ENCODE peak calls at places on chromosomes 3 and 15, in four cellular contexts. N is brain microvascular endothelial cell, S is body of pancreas, C is colonic mucosa. X is an unnamed sample.

GRCh38 chr3:150414273-150414672 is 6.2 kb downstream of the TSC22D2 start:
- DNase-seq in C (peak), N (peak), S (no peak), X (no peak)

GRCh38 chr3:3189961-3190360 is 10.5 kb upstream of the CRBN start:
- DNase-seq in S (no peak), C (no peak), N (no peak), X (no peak)

GRCh38 chr3:134611516-134611915 is 39.3 kb downstream of the KY start:
- DNase-seq in C (peak), S (no peak), N (no peak), X (no peak)

GRCh38 chr3:176352716-176353334 is 844.5 kb downstream of the TBL1XR1 start:
- DNase-seq in N (no peak), C (no peak), S (no peak), X (no peak)

GRCh38 chr15:91887321-91887720 is 33.8 kb downstream of the SLCO3A1 start:
- DNase-seq in S (no peak), C (no peak), N (no peak), X (no peak)

GRCh38 chr3:98680723-98681122 is 82.4 kb upstream of the ST3GAL6 start:
- DNase-seq in C (no peak), S (no peak), N (no peak), X (peak)

GRCh38 chr3:50862221-50862620 is 187.5 kb downstream of the DOCK3 start:
- DNase-seq in C (no peak), N (no peak), S (no peak), X (no peak)

GRCh38 chr3:40299721-40300335 is 9.7 kb upstream of the EIF1B start:
- DNase-seq in N (peak), C (no peak), S (no peak), X (no peak)

GRCh38 chr3:137709011-137709601 is 55.0 kb upstream of the SOX14 start:
- DNase-seq in S (no peak), C (no peak), N (peak), X (no peak)

GRCh38 chr15:57419335-57419734 is 43.0 kb downstream of the CGNL1 start:
- DNase-seq in C (no peak), N (no peak), S (no peak), X (no peak)

GRCh38 chr3:128748527-128748926 is 22.5 kb downstream of the RAB7A start:
- DNase-seq in N (no peak), S (no peak), C (no peak), X (no peak)

GRCh38 chr3:78086150-78086549 is 1046.3 kb downstream of the ROBO2 start:
- DNase-seq in C (no peak), S (no peak), N (peak), X (peak)

GRCh38 chr3:48693826-48694225 is 8.1 kb upstream of the NCKIPSD start:
- DNase-seq in C (no peak), N (no peak), S (no peak), X (no peak)

GRCh38 chr3:5699313-5699712 is 511.8 kb downstream of the EDEM1 start:
- DNase-seq in C (peak), S (no peak), N (no peak), X (no peak)

GRCh38 chr3:169812844-169813677 is at the start of the genes LRRC34 and LRRIQ4:
- DNase-seq in N (peak), S (peak), C (peak), X (no peak)

GRCh38 chr3:31312400-31312799 is 220.3 kb upstream of the STT3B start:
- DNase-seq in S (no peak), N (peak), C (no peak), X (no peak)

GRCh38 chr15:34853001-34853758 is 57.8 kb upstream of the ACTC1 start:
- DNase-seq in C (no peak), N (no peak), S (no peak), X (no peak)

GRCh38 chr3:138219255-138219654 is 32.2 kb downstream of the ARMC8 start:
- DNase-seq in N (peak), S (no peak), C (no peak), X (no peak)

GRCh38 chr15:75578948-75579908 is at the start of gene PTPN9:
- DNase-seq in N (peak), C (peak), S (peak), X (no peak)

GRCh38 chr3:52091566-52092290 is 35.4 kb upstream of the DUSP7 start:
- DNase-seq in S (no peak), N (no peak), C (no peak), X (no peak)

GRCh38 chr3:52724511-52724910 is 18.6 kb downstream of the SPCS1 start:
- DNase-seq in S (no peak), N (no peak), C (no peak), X (no peak)

GRCh38 chr15:76566276-76566675 is 229.7 kb downstream of the ISL2 start:
- DNase-seq in S (no peak), C (no peak), N (no peak), X (no peak)

GRCh38 chr3:57397175-57398026 is 104.9 kb upstream of the ASB14 start:
- DNase-seq in N (peak), S (peak), C (peak), X (no peak)

GRCh38 chr3:72960812-72961518 is 35.6 kb upstream of the PPP4R2 start:
- DNase-seq in C (peak), N (peak), S (peak), X (no peak)

GRCh38 chr3:134309987-134310700 is 59.5 kb upstream of the RYK start:
- DNase-seq in C (peak), S (no peak), N (no peak), X (no peak)

GRCh38 chr3:173006006-173006405 is 135.0 kb downstream of the SPATA16 start:
- DNase-seq in C (no peak), N (no peak), S (no peak), X (no peak)

GRCh38 chr15:68730491-68731317 is 90.0 kb downstream of the ANP32A start:
- DNase-seq in C (peak), S (peak), N (peak), X (no peak)

GRCh38 chr3:194070634-194071409 is 65.1 kb upstream of the HES1 start:
- DNase-seq in C (peak), S (peak), N (peak), X (peak)

GRCh38 chr15:47384316-47384715 is 333.0 kb upstream of the SEMA6D start:
- DNase-seq in C (no peak), S (no peak), N (peak), X (peak)

GRCh38 chr15:53072077-53072476 is 281.9 kb upstream of the ONECUT1 start:
- DNase-seq in S (peak), N (peak), C (peak), X (peak)

GRCh38 chr15:68054658-68055223 is 626 bp downstream of the PIAS1 start:
- DNase-seq in N (peak), S (peak), C (peak), X (no peak)

GRCh38 chr15:45637552-45638033 is 2.8 kb downstream of the SQOR start:
- DNase-seq in S (peak), C (peak), N (peak), X (no peak)

GRCh38 chr3:181555681-181556080 is 156.0 kb upstream of the SOX2 start:
- DNase-seq in N (no peak), C (no peak), S (no peak), X (no peak)

GRCh38 chr3:137770821-137771399 is 6.8 kb downstream of the SOX14 start:
- DNase-seq in S (no peak), C (no peak), N (no peak), X (no peak)

GRCh38 chr3:100184960-100185566 is 70.8 kb upstream of the FILIP1L start:
- DNase-seq in C (no peak), N (no peak), S (no peak), X (no peak)

GRCh38 chr3:137768361-137769320 is 4.5 kb downstream of the SOX14 start:
- DNase-seq in N (no peak), C (no peak), S (no peak), X (no peak)

GRCh38 chr15:89042387-89042786 is 45.9 kb upstream of the ABHD2 start:
- DNase-seq in S (no peak), N (no peak), C (no peak), X (no peak)

GRCh38 chr3:164332856-164333802 is 745.2 kb downstream of the SI start:
- DNase-seq in C (no peak), S (no peak), N (peak), X (no peak)

DNA sequence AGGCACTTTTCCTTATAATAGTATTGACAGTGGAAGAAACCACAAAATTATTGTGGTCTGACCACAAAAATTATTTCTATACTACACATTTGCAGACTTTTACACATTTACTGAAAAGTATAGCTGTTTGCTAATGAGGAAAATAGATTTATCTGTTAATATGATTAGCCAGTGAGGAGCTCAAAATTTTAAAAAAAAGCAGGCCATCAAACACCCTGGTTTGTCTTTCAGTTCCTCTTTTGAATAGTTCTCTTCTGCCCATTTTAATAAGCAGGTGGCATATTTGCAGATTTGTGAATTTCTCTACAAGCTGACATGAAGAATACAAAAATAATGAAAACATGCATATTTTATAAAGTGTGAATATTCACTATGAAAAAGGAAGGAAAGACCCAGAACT is 5.6 kb downstream of the OSBPL11 start:
- DNase-seq in C (no peak), S (no peak), N (no peak), X (no peak)
- H3K27ac ChIP-seq in C (no peak), S (no peak), N (no peak), X (no peak)

GRCh38 chr3:38489766-38490165 is 6.4 kb upstream of the EXOG start:
- DNase-seq in N (no peak), S (no peak), C (no peak), X (no peak)
- H3K27ac ChIP-seq in N (no peak), S (no peak), C (no peak), X (no peak)

DNA sequence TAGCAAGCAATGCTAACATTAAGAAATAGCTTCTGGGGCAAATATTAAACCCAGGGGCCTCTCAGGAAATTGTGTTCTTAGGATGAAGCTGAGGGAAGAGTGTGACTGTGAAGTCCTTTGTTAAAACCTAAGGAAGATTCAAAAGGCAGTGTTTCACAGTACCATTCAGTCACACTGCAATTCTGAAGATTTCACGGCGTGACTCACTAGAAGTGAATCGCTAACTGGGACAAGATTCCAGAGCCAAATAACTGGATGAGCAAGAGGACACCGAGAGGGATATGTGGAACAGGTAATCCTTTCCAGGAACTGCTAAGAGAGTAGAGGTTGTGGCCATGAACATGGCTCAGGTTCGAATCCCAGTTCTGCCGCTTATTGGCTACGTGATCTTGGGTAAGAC is 61.8 kb upstream of the SMAD3 start:
- DNase-seq in C (no peak), S (no peak), N (no peak), X (no peak)
- H3K27ac ChIP-seq in C (no peak), S (no peak), N (no peak), X (no peak)

DNA sequence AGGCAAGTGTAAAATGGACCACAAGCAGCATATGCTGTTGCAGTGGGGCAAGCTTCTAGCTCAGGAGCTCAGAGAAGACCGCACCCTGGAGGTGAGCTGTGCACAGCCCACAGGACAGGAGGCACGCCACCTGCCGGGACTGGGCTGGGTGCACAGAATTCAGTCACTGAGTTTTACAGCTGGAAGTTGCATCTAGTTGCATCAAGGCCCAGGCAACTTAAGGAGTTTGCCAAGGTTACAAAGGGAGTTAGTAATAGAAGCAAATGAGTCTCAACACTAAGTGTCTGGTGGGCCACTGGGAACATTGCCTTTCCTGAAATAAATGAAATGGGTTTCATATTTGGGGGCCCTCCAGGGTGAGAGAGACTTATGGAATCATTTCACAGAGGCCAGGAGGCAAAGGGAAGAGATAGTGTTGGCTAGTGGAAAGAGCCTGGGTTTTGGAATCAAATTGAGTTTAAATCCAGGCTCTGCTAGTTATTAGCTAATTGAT is 36.0 kb upstream of the TIMP4 start:
- DNase-seq in C (peak), S (no peak), N (no peak), X (no peak)
- H3K27ac ChIP-seq in C (peak), S (no peak), N (peak), X (peak)

DNA sequence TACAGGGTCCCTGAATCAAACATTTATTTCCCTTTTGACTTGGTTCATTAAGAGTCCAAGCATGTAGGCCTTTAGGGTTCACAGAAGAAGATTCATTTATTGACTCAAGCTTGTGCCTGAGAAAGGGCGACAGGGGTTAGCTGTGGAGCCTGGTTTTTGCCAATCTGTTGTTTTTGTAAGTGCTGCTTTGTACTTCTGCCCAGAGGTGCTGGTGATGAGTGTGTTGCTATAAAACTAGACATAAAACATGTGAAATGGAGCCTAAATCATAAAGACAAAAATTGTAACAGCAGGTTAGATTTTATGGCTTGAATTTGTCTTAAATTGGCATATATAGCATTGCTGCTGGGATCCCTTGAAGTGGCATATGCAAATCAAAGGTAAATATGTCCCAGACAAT is 308.2 kb upstream of the UBE2E2 start:
- DNase-seq in C (no peak), S (no peak), N (no peak), X (no peak)
- H3K27ac ChIP-seq in C (no peak), S (no peak), N (no peak), X (no peak)

GRCh38 chr15:59150185-59150584 is 45.2 kb downstream of the CCNB2 start:
- DNase-seq in S (no peak), C (no peak), N (no peak), X (no peak)

GRCh38 chr15:59152694-59153450 is 47.9 kb downstream of the CCNB2 start:
- DNase-seq in C (no peak), N (no peak), S (no peak), X (no peak)

GRCh38 chr15:59154268-59154667 is 49.3 kb downstream of the CCNB2 start:
- DNase-seq in C (no peak), S (no peak), N (no peak), X (no peak)

GRCh38 chr15:59157398-59157797 is 49.2 kb upstream of the LDHAL6B start:
- DNase-seq in N (no peak), C (no peak), S (no peak), X (no peak)

GRCh38 chr15:59153466-59153865 is 48.5 kb downstream of the CCNB2 start:
- DNase-seq in S (no peak), C (no peak), N (no peak), X (no peak)
- H3K27ac ChIP-seq in S (no peak), C (no peak), N (no peak), X (no peak)

DNA sequence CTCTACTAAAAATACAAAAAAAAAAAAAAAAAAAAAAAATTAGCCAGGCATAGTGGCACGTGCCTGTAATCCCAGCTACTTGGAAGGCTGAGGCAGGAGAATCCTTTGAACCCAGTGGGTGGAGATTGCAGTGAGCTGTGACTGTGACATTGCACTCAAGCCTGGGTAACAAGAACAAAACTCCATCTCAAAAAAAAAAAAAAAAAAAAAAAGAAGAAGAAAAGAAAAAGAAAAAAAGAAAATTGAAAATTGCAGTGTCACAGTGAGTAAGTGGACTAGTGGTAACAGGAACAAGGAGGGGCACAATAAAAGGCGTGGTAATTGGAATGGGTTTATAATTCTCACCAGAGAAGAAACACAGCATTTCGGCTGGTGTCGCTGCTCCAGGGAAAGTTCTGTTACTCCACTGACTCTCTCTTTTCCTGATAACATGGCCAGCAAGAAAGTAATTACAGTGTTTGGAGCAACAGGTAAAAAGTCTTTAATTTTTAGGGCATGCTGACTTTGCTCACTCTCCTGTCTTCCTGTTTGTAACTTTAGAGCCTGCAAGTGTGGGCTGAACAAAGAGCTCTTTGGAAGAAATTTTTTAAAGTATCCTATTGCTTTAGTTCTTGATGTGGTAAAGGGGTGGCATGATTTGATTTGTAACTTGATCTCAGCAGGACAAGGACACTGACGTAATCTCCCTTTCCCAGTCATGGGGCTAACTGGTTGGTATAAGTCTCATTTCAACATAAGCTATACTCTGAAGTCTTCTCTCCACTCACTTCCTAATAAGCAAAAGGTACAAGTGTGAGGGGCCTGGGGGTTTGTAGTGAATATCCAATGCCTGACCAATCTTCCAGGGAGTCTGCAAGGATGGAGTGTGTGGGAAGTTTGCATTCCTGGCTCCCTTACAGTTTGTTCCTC is 22.0 kb upstream of the TRA2B start:
- DNase-seq in N (peak), C (peak), S (peak), X (peak)
- H3K27ac ChIP-seq in N (peak), C (peak), S (peak), X (peak)

GRCh38 chr3:12443781-12444522 is 40.3 kb upstream of the TSEN2 start:
- DNase-seq in N (no peak), S (no peak), C (no peak), X (no peak)

GRCh38 chr3:12445523-12446240 is 38.6 kb upstream of the TSEN2 start:
- DNase-seq in N (no peak), S (no peak), C (no peak), X (no peak)

GRCh38 chr3:12444582-12445468 is 39.5 kb upstream of the TSEN2 start:
- DNase-seq in S (no peak), N (peak), C (peak), X (peak)

GRCh38 chr3:12440927-12441326 is 43.4 kb upstream of the TSEN2 start:
- DNase-seq in S (no peak), N (peak), C (no peak), X (no peak)

GRCh38 chr3:12442654-12443501 is 41.4 kb upstream of the TSEN2 start:
- DNase-seq in S (no peak), C (no peak), N (peak), X (no peak)
- H3K27ac ChIP-seq in S (no peak), C (no peak), N (no peak), X (no peak)

GRCh38 chr3:10142707-10143560 is 1.4 kb downstream of the VHL start:
- DNase-seq in C (no peak), S (no peak), N (no peak), X (no peak)
- H3K27ac ChIP-seq in C (no peak), S (no peak), N (peak), X (peak)

GRCh38 chr3:101853465-101853864 is 4.2 kb downstream of the NFKBIZ start:
- DNase-seq in C (no peak), N (no peak), S (no peak), X (no peak)

GRCh38 chr3:101852315-101852714 is 3.0 kb downstream of the NFKBIZ start:
- DNase-seq in N (no peak), C (no peak), S (no peak), X (no peak)

GRCh38 chr3:101851833-101852232 is 2.5 kb downstream of the NFKBIZ start:
- DNase-seq in N (no peak), C (no peak), S (no peak), X (no peak)

GRCh38 chr3:101853971-101854370 is 4.7 kb downstream of the NFKBIZ start:
- DNase-seq in S (no peak), N (no peak), C (no peak), X (no peak)

DNA sequence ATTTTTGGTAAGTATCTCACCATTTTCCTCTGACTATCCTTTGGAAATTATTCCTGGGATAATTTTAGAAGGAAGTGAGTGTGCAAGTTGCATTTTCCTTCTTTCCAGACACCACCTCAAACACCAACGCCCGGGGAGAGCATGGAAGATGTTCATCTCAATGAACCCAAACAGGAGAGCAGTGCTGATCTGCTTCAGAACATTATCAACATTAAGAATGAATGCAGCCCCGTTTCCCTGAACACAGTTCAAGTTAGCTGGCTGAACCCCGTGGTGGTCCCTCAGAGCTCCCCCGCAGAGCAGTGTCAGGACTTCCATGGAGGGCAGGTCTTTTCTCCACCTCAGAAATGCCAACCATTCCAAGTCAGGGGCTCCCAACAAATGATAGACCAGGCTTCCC is 3.7 kb downstream of the NFKBIZ start:
- DNase-seq in C (no peak), N (no peak), S (no peak), X (no peak)
- H3K27ac ChIP-seq in C (peak), N (no peak), S (no peak), X (peak)